ENCODE peak calls at places on chromosomes 12 and 14, in six cellular contexts. Z is LNCaP clone FGC, Y is uterus, X is epithelial cell of esophagus, P is ascending aorta, H is fibroblast of lung. B is an unnamed sample.

GRCh38 chr12:48105321-48105866 is 485 bp downstream of the SENP1 start:
- DNase-seq in X (peak), Z (no peak), Y (no peak), H (no peak), P (no peak), B (no peak)

GRCh38 chr12:110023634-110024023 is 24.4 kb downstream of the ANKRD13A start:
- DNase-seq in H (no peak), P (no peak), Z (no peak), X (no peak), Y (no peak), B (no peak)

GRCh38 chr14:26187996-26188605 is 409.7 kb downstream of the NOVA1 start:
- DNase-seq in H (no peak), P (no peak), Y (peak), X (no peak), Z (no peak), B (no peak)

GRCh38 chr14:81480741-81481140 is 52.9 kb downstream of the SEL1L start:
- DNase-seq in Z (no peak), X (no peak), P (no peak), Y (no peak), H (no peak), B (no peak)

GRCh38 chr12:94147991-94148840 is at the start of gene PLXNC1:
- DNase-seq in H (peak), Y (peak), P (peak), X (peak), Z (no peak), B (peak)

GRCh38 chr14:31449136-31449535 is 8.2 kb downstream of the DTD2 start:
- DNase-seq in Z (no peak), P (no peak), H (no peak), X (no peak), Y (no peak), B (no peak)

GRCh38 chr14:91892918-91893527 is 25.7 kb upstream of the TC2N start:
- DNase-seq in Z (no peak), P (no peak), Y (no peak), H (no peak), X (no peak), B (no peak)

GRCh38 chr12:108566452-108566851 is 4.1 kb downstream of the ISCU start:
- DNase-seq in Z (no peak), Y (no peak), X (no peak), H (no peak), P (peak), B (no peak)

GRCh38 chr14:77014004-77014604 is 14.4 kb downstream of the IRF2BPL start:
- DNase-seq in H (peak), P (no peak), Y (peak), X (no peak), Z (no peak), B (no peak)

GRCh38 chr14:63362305-63362914 is 43.7 kb upstream of the GPHB5 start:
- DNase-seq in X (no peak), Z (no peak), Y (no peak), H (no peak), P (no peak), B (no peak)

GRCh38 chr12:131077931-131078391 is 124.3 kb downstream of the ADGRD1 start:
- DNase-seq in P (peak), H (no peak), X (no peak), Y (no peak), Z (no peak), B (no peak)

GRCh38 chr12:45725631-45726593 is 3.6 kb upstream of the ARID2 start:
- DNase-seq in X (peak), Y (no peak), H (peak), P (no peak), Z (no peak), B (peak)

GRCh38 chr14:65231286-65231980 is 129.1 kb upstream of the MAX start:
- DNase-seq in Y (no peak), P (no peak), H (no peak), X (no peak), Z (no peak), B (no peak)

GRCh38 chr12:89080797-89081470 is 271.4 kb downstream of the DUSP6 start:
- DNase-seq in Y (no peak), Z (peak), X (peak), P (no peak), H (peak), B (no peak)

GRCh38 chr14:104749111-104749649 is 3.8 kb upstream of the SIVA1 start:
- DNase-seq in Y (no peak), X (peak), Z (no peak), P (peak), H (peak), B (peak)

GRCh38 chr14:96016761-96017160 is 22.4 kb upstream of the C14orf132 start:
- DNase-seq in X (no peak), H (peak), Y (no peak), P (no peak), Z (no peak), B (no peak)

GRCh38 chr14:104923596-104924420 is 871 bp upstream of the PLD4 start:
- DNase-seq in X (no peak), Z (no peak), H (no peak), P (peak), Y (no peak), B (no peak)

GRCh38 chr14:67856806-67857205 is 37.2 kb downstream of the RAD51B start:
- DNase-seq in X (no peak), H (peak), Z (peak), Y (no peak), P (no peak), B (peak)

GRCh38 chr14:72439707-72440106 is 454.2 kb downstream of the DPF3 start:
- DNase-seq in Y (no peak), P (no peak), X (no peak), Z (no peak), H (no peak), B (no peak)

GRCh38 chr14:75401356-75401755 is 26.5 kb upstream of the JDP2 start:
- DNase-seq in P (peak), Y (peak), Z (no peak), X (no peak), H (no peak), B (peak)

GRCh38 chr12:81722004-81722403 is 37.1 kb downstream of the PPFIA2 start:
- DNase-seq in H (peak), X (peak), Y (no peak), Z (no peak), P (no peak), B (peak)

GRCh38 chr12:82627799-82628198 is 58.9 kb upstream of the TMTC2 start:
- DNase-seq in H (peak), X (peak), P (no peak), Y (no peak), Z (no peak), B (peak)

GRCh38 chr12:1632702-1633101 is 3.7 kb downstream of the WNT5B start:
- DNase-seq in P (no peak), Y (no peak), X (no peak), Z (no peak), H (no peak), B (no peak)

GRCh38 chr12:1630827-1631591 is 2.0 kb downstream of the WNT5B start:
- DNase-seq in P (no peak), X (no peak), Z (no peak), Y (no peak), H (peak), B (peak)

GRCh38 chr12:1630081-1630826 is 1.2 kb downstream of the WNT5B start:
- DNase-seq in Y (no peak), Z (no peak), H (no peak), X (peak), P (peak), B (peak)

GRCh38 chr12:1629338-1630080 is 478 bp downstream of the WNT5B start:
- DNase-seq in P (no peak), Z (no peak), H (no peak), Y (no peak), X (no peak), B (no peak)

DNA sequence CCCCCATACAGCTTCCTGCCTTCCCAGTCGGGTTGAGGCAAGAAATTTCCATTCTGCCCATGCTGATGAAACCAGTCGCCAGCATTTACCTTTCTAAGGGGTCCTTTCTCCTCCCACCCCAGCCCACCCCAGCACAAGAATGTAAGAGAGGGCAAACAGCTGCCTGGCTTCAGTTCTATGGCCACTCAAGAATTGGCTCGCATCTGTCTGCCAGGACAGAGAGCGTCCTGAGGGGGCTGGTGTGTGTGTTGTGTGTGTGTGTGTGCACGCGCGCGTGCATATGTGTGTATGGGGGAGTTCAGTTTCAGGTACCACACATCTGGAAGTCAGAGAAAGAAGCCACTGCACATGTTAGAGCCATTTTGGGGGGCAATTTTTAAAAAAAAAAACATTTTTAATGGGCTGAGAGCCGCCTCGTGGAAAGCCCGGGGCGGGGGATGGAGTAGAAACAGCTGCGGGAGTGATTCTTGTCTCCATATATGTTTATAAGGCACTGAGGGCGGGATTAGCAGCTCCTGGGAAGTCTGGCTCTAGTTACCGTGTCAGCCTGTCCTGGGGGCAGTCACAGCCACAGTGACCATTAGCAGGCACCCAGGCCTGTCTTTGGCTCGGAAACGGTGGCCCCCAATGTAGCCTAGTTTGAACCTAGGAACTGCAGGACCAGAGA is at the start of gene WNT5B:
- DNase-seq in X (no peak), H (no peak), P (no peak), Z (no peak), Y (no peak), B (no peak)
- H3K4me3 ChIP-seq in X (no peak), H (peak), P (peak), Z (peak), Y (peak), B (peak)

GRCh38 chr14:61694830-61695694 is at the start of gene HIF1A:
- DNase-seq in H (peak), Z (peak), Y (peak), X (peak), P (peak), B (peak)
- TF ChIP-seq CTCF in H (peak), Z (peak), Y (peak), X (peak), P (no peak), B (peak)

GRCh38 chr12:68499616-68500015 is 111.1 kb upstream of the RAP1B start:
- DNase-seq in P (no peak), Z (no peak), H (peak), Y (no peak), X (no peak), B (no peak)

GRCh38 chr12:68495666-68496065 is 115.0 kb upstream of the RAP1B start:
- DNase-seq in Y (no peak), Z (no peak), H (peak), P (no peak), X (no peak), B (peak)

GRCh38 chr12:68497112-68497511 is 113.6 kb upstream of the RAP1B start:
- DNase-seq in Y (no peak), Z (no peak), X (peak), H (peak), P (no peak), B (no peak)

GRCh38 chr12:68498736-68499135 is 112.0 kb upstream of the RAP1B start:
- DNase-seq in H (no peak), P (no peak), X (no peak), Z (no peak), Y (no peak), B (no peak)

DNA sequence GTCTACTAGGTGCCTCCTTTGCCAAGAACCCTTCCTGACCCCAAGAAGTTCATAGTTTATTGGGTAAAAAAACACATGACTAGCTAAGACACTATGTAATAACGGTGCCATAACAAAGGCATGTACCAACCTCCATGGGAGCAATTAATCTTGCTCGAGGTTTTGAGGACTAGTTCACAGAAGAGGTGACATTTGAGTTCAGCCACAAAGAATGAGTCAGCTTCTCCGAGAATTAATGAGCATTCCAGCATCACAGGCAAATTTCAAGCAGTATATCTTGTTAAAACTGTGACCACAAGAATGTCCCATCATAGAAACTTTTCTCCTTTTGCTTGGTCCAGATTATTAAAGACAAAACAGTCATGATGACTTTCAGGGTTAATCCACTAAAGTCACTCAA is 113.0 kb upstream of the RAP1B start:
- DNase-seq in Z (no peak), P (peak), Y (no peak), H (peak), X (peak), B (peak)
- H3K4me3 ChIP-seq in Z (no peak), P (no peak), Y (no peak), H (no peak), X (no peak), B (no peak)

DNA sequence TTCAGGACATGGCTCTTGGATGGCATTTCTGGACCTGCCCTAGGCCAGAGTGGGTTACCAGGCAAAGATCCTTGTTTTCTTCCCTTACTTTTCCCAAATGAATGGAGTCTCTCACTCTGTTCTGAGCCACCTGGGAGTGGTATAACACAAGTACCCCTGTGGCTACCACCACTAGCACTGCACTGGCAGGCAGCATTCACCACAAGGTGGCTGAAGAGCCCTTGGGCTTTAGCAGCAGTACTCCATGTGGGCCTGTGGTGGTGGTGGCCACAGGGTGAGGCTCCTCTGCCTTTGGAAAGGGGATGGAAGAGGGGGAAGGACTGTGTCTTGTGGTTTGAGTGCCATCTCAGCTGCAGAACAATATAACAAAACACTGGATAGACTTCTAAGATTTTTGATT is 38.0 kb upstream of the LMNTD1 start:
- DNase-seq in Y (no peak), P (no peak), Z (no peak), X (peak), H (no peak), B (no peak)
- TF ChIP-seq CTCF in Y (no peak), P (no peak), Z (no peak), X (peak), H (no peak), B (peak)

GRCh38 chr12:13462450-13462849 is 265.9 kb downstream of the EMP1 start:
- DNase-seq in Z (no peak), H (no peak), Y (no peak), X (no peak), P (no peak), B (no peak)

GRCh38 chr12:13465641-13466040 is 269.1 kb downstream of the EMP1 start:
- DNase-seq in P (no peak), H (no peak), Z (no peak), Y (no peak), X (peak), B (no peak)

GRCh38 chr12:13463189-13463588 is 266.7 kb downstream of the EMP1 start:
- DNase-seq in Z (no peak), P (no peak), H (no peak), Y (no peak), X (no peak), B (no peak)
- H3K4me3 ChIP-seq in Z (no peak), P (no peak), H (no peak), Y (no peak), X (no peak), B (no peak)

GRCh38 chr14:33908540-33909223 is 42.2 kb downstream of the EGLN3 start:
- DNase-seq in Y (no peak), H (no peak), P (no peak), Z (no peak), X (no peak), B (no peak)
- TF ChIP-seq CTCF in Y (no peak), H (no peak), P (no peak), Z (no peak), X (no peak), B (no peak)